ENCODE peak calls at places on chromosome 1, in seven cellular contexts. T is tibial nerve, G is lower leg skin, Y is IMR-90, P is transverse colon, C is adrenal gland, H is HCT116. X is an unnamed sample.
A peak's percentile ranks its signal among the peaks of the same experiment; 100 is the strongest.

GRCh38 chr1:6581561-6582305 is 1.9 kb downstream of the ZBTB48 start:
- DNase-seq in G (no peak), Y (no peak), H (no peak), P (peak; percentile 31), C (peak; percentile 27), T (no peak), X (no peak)

GRCh38 chr1:24949331-24949881 is 19.3 kb upstream of the RUNX3 start:
- DNase-seq in P (no peak), T (no peak), Y (peak; percentile 85), G (no peak), H (no peak), C (peak; percentile 30), X (no peak)

GRCh38 chr1:3194760-3195479 is 125.9 kb downstream of the PRDM16 start:
- DNase-seq in C (no peak), T (no peak), G (no peak), H (no peak), P (no peak), Y (no peak), X (no peak)

GRCh38 chr1:196115641-196116040 is 492.6 kb downstream of the KCNT2 start:
- DNase-seq in Y (peak; percentile 70), P (no peak), C (peak; percentile 21), H (no peak), T (peak; percentile 5), G (peak; percentile 36), X (no peak)

GRCh38 chr1:109950509-109950908 is 34.1 kb upstream of the AHCYL1 start:
- DNase-seq in Y (no peak), T (no peak), P (no peak), H (no peak), G (no peak), C (no peak), X (no peak)

GRCh38 chr1:234486858-234487830 is 8.2 kb upstream of the TARBP1 start:
- DNase-seq in H (no peak), P (peak; percentile 35), Y (peak; percentile 84), C (peak; percentile 36), G (no peak), T (peak; percentile 53), X (no peak)

GRCh38 chr1:158248122-158248521 is 6.1 kb upstream of the CD1A start:
- DNase-seq in T (peak; percentile 52), Y (no peak), H (no peak), P (peak; percentile 39), C (peak; percentile 22), G (peak; percentile 46), X (peak; percentile 13)

GRCh38 chr1:117754061-117754969 is 148.5 kb downstream of the TENT5C start:
- DNase-seq in G (peak; percentile 59), C (peak; percentile 65), H (peak; percentile 52), P (peak; percentile 73), Y (peak; percentile 59), T (peak; percentile 70), X (no peak)

GRCh38 chr1:44676484-44677200 is 2.1 kb downstream of the ARMH1 start:
- DNase-seq in H (no peak), G (no peak), T (no peak), C (no peak), Y (peak; percentile 77), P (no peak), X (no peak)

GRCh38 chr1:112397051-112397471 is 1.0 kb downstream of the CTTNBP2NL start:
- DNase-seq in G (no peak), T (no peak), C (no peak), Y (no peak), H (no peak), P (peak; percentile 49), X (no peak)
- TF ChIP-seq POLR2A in G (no peak), T (no peak), C (no peak), Y (no peak), H (no peak), P (peak; percentile 81), X (no peak)

GRCh38 chr1:150364231-150365003 is 470 bp downstream of the RPRD2 start:
- DNase-seq in T (peak; percentile 62), Y (peak; percentile 66), P (peak; percentile 82), H (peak; percentile 27), C (peak; percentile 88), G (peak; percentile 64), X (no peak)
- TF ChIP-seq POLR2A in T (no peak), Y (peak; percentile 85), P (peak; percentile 61), H (peak; percentile 80), C (peak; percentile 42), G (no peak), X (peak; percentile 82)

DNA sequence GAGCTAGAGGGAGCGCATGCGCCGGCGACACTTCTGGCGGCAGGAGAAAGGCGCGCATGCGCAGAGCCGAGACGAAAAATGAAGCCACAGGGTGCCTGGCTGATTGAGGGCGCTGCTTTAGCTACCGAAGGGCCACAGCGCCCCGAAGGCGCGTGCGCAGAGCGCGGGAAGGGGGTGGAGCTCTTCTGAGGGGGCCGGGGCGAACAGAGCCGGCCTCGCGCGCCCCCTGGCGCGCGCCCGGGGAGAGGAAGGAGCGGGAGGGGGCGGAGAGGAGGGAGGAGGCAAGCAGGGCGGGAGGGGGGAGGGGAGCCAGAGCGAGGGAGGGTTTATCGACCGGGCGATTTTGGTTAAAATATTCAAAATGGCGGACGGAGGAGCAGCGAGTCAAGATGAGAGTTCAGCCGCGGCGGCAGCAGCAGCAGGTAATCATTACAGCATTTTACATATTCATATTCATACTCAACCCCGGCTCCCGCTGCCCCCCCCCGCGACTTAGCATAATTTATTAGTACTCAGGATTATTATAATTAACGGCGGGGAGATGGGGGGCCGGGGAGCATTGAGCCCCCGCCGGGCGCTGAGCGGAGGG is at the start of gene POU2F1:
- DNase-seq in H (peak; percentile 96), P (peak; percentile 99), G (peak; percentile 98), C (peak; percentile 98), T (peak; percentile 93), Y (peak; percentile 97), X (peak; percentile 94)
- TF ChIP-seq POLR2A in H (no peak), P (peak; percentile 75), G (no peak), C (peak; percentile 64), T (peak; percentile 57), Y (peak; percentile 49), X (no peak)

DNA sequence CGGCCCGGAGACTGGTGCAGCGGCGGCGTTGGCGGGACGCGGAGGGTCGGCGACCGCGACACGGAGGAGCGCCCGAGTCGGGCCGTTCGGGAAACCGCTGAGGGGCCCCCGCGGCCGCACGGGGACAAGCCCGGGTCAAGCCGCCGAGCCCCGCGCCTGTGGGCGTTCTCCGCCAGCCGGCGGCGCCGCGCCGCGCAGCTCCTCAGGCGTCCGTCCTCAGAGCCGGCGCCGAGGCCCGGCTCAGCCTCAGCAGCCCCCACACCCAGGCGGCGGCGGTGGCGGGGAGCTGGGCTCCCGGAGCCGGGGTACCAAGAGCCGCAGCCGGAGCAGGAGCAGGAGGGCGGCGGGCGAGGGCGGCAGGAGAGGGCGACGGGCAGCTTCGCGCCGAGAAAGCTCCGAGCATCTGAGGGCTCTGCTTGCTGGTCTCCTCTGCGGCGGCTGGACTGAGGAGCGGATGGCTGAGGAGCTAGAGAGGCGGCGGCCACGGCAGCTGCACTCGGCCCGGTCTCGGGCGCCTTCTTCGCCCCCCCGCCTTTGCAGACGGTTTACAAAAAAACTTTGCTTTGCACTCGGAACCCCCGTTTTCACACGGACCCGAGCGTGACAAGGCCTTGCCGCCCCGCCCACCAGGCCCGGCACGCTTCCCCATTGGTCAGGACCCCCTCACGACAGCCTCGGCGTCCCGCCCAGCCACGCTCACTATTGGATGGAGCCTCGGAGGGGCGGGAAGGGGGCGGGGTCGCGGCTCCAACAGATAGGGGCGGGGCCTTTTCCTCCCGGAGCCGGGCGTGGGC is at the start of gene SLC30A1:
- DNase-seq in C (peak; percentile 100), T (peak; percentile 100), H (peak; percentile 94), G (peak; percentile 99), P (peak; percentile 100), Y (peak; percentile 97), X (peak; percentile 83)
- TF ChIP-seq POLR2A in C (peak; percentile 86), T (peak; percentile 79), H (peak; percentile 30), G (no peak), P (peak; percentile 97), Y (peak; percentile 74), X (peak; percentile 91)